ENCODE peak calls at places on chromosomes 6 and 20, in seven cellular contexts. Y is HCT116, L is K562, A is GM12878, E is SK-N-SH, K is HepG2, C is H1. U is an unnamed sample.

GRCh38 chr20:22106308-22106938 is 401.0 kb downstream of the PAX1 start:
- DNase-seq in Y (no peak), L (no peak), A (no peak), E (peak; percentile 11), K (peak; percentile 61), C (no peak), U (peak; percentile 71)

GRCh38 chr6:5994234-5994998 is 12.3 kb downstream of the NRN1 start:
- DNase-seq in Y (no peak), L (no peak), A (no peak), E (no peak), K (no peak), C (no peak), U (no peak)

GRCh38 chr20:58719258-58719657 is 26.7 kb downstream of the NPEPL1 start:
- DNase-seq in Y (no peak), L (no peak), A (no peak), E (no peak), K (no peak), C (no peak), U (no peak)

GRCh38 chr20:20864346-20865096 is 152.1 kb upstream of the RALGAPA2 start:
- DNase-seq in Y (no peak), L (no peak), A (no peak), E (no peak), K (peak; percentile 76), C (no peak), U (peak; percentile 72)

GRCh38 chr6:130259557-130259956 is 36.8 kb upstream of the SAMD3 start:
- DNase-seq in Y (no peak), L (no peak), A (no peak), E (no peak), K (no peak), C (no peak), U (no peak)

GRCh38 chr6:17494919-17495318 is 101.5 kb downstream of the CAP2 start:
- DNase-seq in Y (no peak), L (no peak), A (no peak), E (no peak), K (no peak), C (no peak), U (no peak)

GRCh38 chr6:46626228-46626909 is 26.2 kb downstream of the CYP39A1 start:
- DNase-seq in Y (peak; percentile 22), L (no peak), A (peak; percentile 7), E (peak; percentile 6), K (peak; percentile 33), C (no peak), U (peak; percentile 59)

GRCh38 chr6:158648682-158649131 is 1.1 kb upstream of the SYTL3 start:
- DNase-seq in Y (no peak), L (no peak), A (peak; percentile 83), E (no peak), K (no peak), C (no peak), U (no peak)

GRCh38 chr20:22001886-22002285 is 296.4 kb downstream of the PAX1 start:
- DNase-seq in Y (no peak), L (no peak), A (no peak), E (no peak), K (no peak), C (no peak), U (no peak)

GRCh38 chr20:47041500-47041899 is 146.9 kb downstream of the EYA2 start:
- DNase-seq in Y (no peak), L (no peak), A (no peak), E (no peak), K (no peak), C (no peak), U (no peak)

GRCh38 chr20:22308934-22309333 is 275.4 kb downstream of the FOXA2 start:
- DNase-seq in Y (no peak), L (no peak), A (no peak), E (no peak), K (peak; percentile 68), C (no peak), U (no peak)

GRCh38 chr6:168533428-168533827 is 92.4 kb downstream of the SMOC2 start:
- DNase-seq in Y (no peak), L (no peak), A (no peak), E (no peak), K (no peak), C (no peak), U (no peak)

GRCh38 chr6:92847988-92848387 is 571.4 kb downstream of the EPHA7 start:
- DNase-seq in Y (no peak), L (no peak), A (no peak), E (no peak), K (no peak), C (no peak), U (no peak)

GRCh38 chr6:111358454-111358853 is 124.6 kb downstream of the REV3L start:
- DNase-seq in Y (no peak), L (no peak), A (no peak), E (no peak), K (no peak), C (no peak), U (no peak)

GRCh38 chr6:107729098-107729497 is 95.0 kb downstream of the SCML4 start:
- DNase-seq in Y (no peak), L (no peak), A (no peak), E (no peak), K (no peak), C (no peak), U (no peak)

GRCh38 chr20:50594591-50595432 is 84.6 kb downstream of the PTPN1 start:
- DNase-seq in Y (no peak), L (peak; percentile 31), A (no peak), E (no peak), K (no peak), C (no peak), U (no peak)

GRCh38 chr6:3139090-3139903 is 18.0 kb downstream of the TUBB2A start:
- DNase-seq in Y (no peak), L (no peak), A (no peak), E (no peak), K (peak; percentile 98), C (no peak), U (peak; percentile 54)

GRCh38 chr6:75526502-75527127 is 33.0 kb upstream of the FILIP1 start:
- DNase-seq in Y (peak; percentile 67), L (peak; percentile 28), A (peak; percentile 40), E (peak; percentile 30), K (peak; percentile 56), C (no peak), U (peak; percentile 73)

GRCh38 chr20:49810491-49811190 is 2.0 kb upstream of the SLC9A8 start:
- DNase-seq in Y (no peak), L (no peak), A (no peak), E (no peak), K (no peak), C (no peak), U (peak; percentile 98)

GRCh38 chr6:100574836-100575235 is 110.1 kb upstream of the SIM1 start:
- DNase-seq in Y (no peak), L (no peak), A (no peak), E (no peak), K (no peak), C (no peak), U (no peak)

GRCh38 chr6:3324262-3324942 is 65.7 kb downstream of the PSMG4 start:
- DNase-seq in Y (no peak), L (peak; percentile 91), A (peak; percentile 48), E (no peak), K (peak; percentile 17), C (no peak), U (no peak)

GRCh38 chr6:36094786-36095496 is 35.4 kb upstream of the MAPK13 start:
- DNase-seq in Y (peak; percentile 47), L (peak; percentile 85), A (peak; percentile 33), E (peak; percentile 66), K (peak; percentile 81), C (peak; percentile 50), U (peak; percentile 28)

GRCh38 chr20:32035398-32035852 is 16.6 kb upstream of the HCK start:
- DNase-seq in Y (no peak), L (no peak), A (no peak), E (no peak), K (no peak), C (no peak), U (no peak)

GRCh38 chr20:51562027-51562333 is 19.5 kb upstream of the NFATC2 start:
- DNase-seq in Y (no peak), L (no peak), A (no peak), E (no peak), K (no peak), C (no peak), U (no peak)

DNA sequence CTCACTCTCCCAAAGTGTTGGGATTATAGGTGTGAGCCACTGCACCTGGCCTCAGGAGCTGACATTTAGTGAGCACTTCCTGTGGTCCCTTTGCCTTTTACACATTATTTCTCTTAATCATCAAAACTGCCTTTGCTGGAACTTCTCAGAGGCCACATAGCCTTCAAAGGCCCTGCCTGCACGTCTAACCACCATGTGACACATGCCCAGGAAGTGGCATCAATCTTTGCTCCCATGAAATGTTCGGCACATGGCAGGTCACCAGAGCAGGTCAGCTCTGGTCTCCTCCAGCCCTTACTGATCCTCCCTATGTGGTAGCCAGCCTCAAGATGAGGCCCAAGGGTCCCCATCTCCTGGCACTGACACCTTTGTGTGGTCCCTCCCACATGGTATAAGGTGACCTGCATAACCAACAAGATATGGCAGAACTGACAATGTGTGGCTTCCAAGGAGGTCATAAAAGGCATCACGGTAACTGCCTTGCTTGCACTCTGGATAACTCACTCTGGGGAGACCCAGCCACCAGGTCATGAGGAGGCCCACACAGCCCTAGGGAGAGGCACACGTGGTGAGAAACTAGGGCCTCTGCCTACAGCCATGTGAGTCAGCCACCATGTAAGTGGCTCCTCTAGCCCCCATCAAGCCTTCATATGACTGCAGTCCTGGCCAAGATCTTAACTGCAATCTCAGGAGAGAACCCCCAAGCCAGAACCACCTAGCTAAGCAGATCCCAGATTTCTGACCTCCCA is 28.8 kb upstream of the HMGA1 start:
- DNase-seq in Y (no peak), L (no peak), A (no peak), E (no peak), K (no peak), C (no peak), U (no peak)
- TF ChIP-seq JUND in Y (no peak), L (no peak), A (no peak), E (no peak), K (no peak), C (no peak), U (no peak)

GRCh38 chr6:44969446-44970175 is 358.5 kb upstream of the RUNX2 start:
- DNase-seq in Y (no peak), L (no peak), A (no peak), E (no peak), K (no peak), C (no peak), U (no peak)
- TF ChIP-seq JUND in Y (no peak), L (no peak), A (no peak), E (no peak), K (no peak), C (no peak), U (no peak)

DNA sequence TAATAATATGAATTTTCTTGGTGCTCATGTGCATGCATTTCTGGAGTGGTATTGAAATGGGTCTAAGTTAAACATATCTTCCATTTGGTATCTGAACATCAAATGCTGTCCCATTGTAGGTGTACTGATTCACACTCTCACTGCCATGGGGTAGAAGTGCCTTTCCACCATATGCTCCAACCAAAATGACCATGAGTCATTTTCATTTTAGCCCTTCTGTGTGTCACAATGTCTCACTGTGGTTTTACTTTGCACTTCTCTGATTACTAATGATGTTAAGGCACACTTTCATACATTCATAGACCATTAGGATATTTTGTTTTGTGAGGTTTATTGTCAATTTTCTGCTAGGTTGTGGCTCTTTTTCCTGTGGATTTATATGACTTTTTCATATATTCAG is 211.9 kb downstream of the HAO1 start:
- DNase-seq in Y (no peak), L (no peak), A (no peak), E (no peak), K (no peak), C (no peak), U (no peak)
- TF ChIP-seq JUND in Y (no peak), L (no peak), A (no peak), E (no peak), K (no peak), C (no peak), U (no peak)

GRCh38 chr6:165685302-165685701 is 22.3 kb upstream of the PDE10A start:
- DNase-seq in Y (no peak), L (no peak), A (no peak), E (no peak), K (no peak), C (no peak), U (no peak)
- TF ChIP-seq JUND in Y (no peak), L (no peak), A (no peak), E (no peak), K (no peak), C (no peak), U (no peak)

U was measured in T47D.